ENCODE peak calls at places on chromosomes 13 and 19, in eight cellular contexts. V, M, U, W, J, K, Y and Z are unnamed samples. For H3K9me3, the result is how much of the 10 kb centered on the place peaks cover.

GRCh38 chr13:27481766-27482165 is 31.4 kb upstream of the MTIF3 start:
- DNase-seq in W (peak), V (no peak), M (peak), U (peak), J (peak), Y (no peak), K (no peak), Z (peak)

GRCh38 chr13:113629814-113630213 is 28.2 kb downstream of the ATP4B start:
- DNase-seq in U (no peak), J (no peak), K (no peak), V (no peak), W (no peak), Y (peak), M (no peak), Z (no peak)

GRCh38 chr19:35534803-35535480 is 1.7 kb downstream of the GAPDHS start:
- DNase-seq in U (no peak), K (no peak), V (no peak), M (no peak), W (no peak), J (no peak), Y (no peak), Z (no peak)

GRCh38 chr13:49319555-49320350 is 72.0 kb downstream of the CDADC1 start:
- DNase-seq in W (peak), V (no peak), Y (no peak), K (no peak), U (no peak), J (no peak), M (no peak), Z (no peak)

GRCh38 chr19:46413262-46414031 is at the start of gene CCDC8:
- DNase-seq in V (no peak), K (no peak), W (peak), J (no peak), U (no peak), Y (peak), M (peak), Z (peak)

GRCh38 chr13:102584423-102584822 is 12.4 kb upstream of the TPP2 start:
- DNase-seq in V (no peak), U (no peak), K (no peak), Y (no peak), W (no peak), J (no peak), M (no peak), Z (no peak)

GRCh38 chr13:84296386-84296785 is 414.1 kb upstream of the SLITRK1 start:
- DNase-seq in J (no peak), Y (no peak), K (no peak), M (no peak), U (no peak), V (no peak), W (no peak), Z (no peak)

GRCh38 chr19:1016647-1017114 is 4.2 kb downstream of the TMEM259 start:
- DNase-seq in K (no peak), U (no peak), W (peak), Y (no peak), M (no peak), V (no peak), J (no peak), Z (no peak)

GRCh38 chr19:42528354-42529247 is at the start of gene CEACAM1:
- DNase-seq in K (no peak), W (no peak), U (no peak), V (peak), Y (peak), J (peak), M (peak), Z (peak)

GRCh38 chr19:47569331-47569730 is 3.6 kb downstream of the ZNF541 start:
- DNase-seq in J (no peak), Y (no peak), W (no peak), M (no peak), K (no peak), V (no peak), U (no peak), Z (no peak)

GRCh38 chr13:35978607-35979316 is 152.4 kb downstream of the DCLK1 start:
- DNase-seq in K (no peak), Y (no peak), W (peak), U (peak), J (peak), M (peak), V (no peak), Z (no peak)

GRCh38 chr19:35958660-35959039 is 22.5 kb downstream of the LRFN3 start:
- DNase-seq in K (no peak), V (no peak), W (no peak), U (no peak), J (no peak), M (no peak), Y (no peak), Z (no peak)

GRCh38 chr19:15320118-15320517 is 12.2 kb downstream of the BRD4 start:
- DNase-seq in K (no peak), J (no peak), M (no peak), W (peak), Y (no peak), U (no peak), V (no peak), Z (no peak)

DNA sequence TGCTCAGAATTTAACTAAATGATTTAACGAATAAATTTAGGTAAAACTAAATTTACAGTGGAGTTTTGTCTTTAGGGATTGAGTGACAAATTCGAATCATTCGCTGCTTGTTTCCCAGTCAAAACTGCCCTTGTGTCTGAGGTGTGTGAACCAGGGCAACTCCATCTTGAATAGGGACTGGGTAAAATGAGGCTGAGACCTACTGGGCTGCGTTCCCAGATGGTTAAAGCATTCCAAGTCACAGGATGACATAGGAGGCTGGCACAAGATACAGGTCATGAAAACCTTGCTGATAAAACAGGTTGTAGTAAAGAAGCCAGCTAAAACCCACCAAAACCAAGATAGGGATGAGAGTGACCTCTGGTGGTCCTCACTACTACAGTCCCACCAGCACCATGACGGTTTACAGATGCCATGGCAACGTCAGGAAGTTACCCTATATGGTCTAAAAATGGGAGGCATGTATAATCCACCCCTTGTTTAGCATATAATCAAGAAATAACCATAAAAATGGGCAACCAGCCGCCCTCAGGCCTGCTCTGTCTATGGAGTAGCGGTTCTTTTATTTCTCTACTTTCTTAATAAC is 10.2 kb upstream of the ANKRD10 start:
- DNase-seq in V (no peak), W (no peak), K (no peak), M (no peak), J (no peak), U (peak), Y (no peak), Z (no peak)
- TF ChIP-seq CTCF in V (no peak), W (peak), K (peak), M (no peak), J (peak), U (peak), Y (peak), Z (no peak)

GRCh38 chr19:12112238-12112637 is 27.9 kb downstream of the ZNF20 start:
- DNase-seq in V (no peak), J (peak), K (no peak), U (no peak), Y (no peak), W (no peak), M (no peak), Z (no peak)
- H3K9me3 ChIP-seq in V (under half), J (under half), K (under half), U (under half), Y (under half), W (under half), M (under half), Z (under half)

GRCh38 chr19:16470541-16470910 is 1.2 kb downstream of the EPS15L1 start:
- DNase-seq in Y (no peak), W (no peak), V (no peak), M (no peak), U (no peak), J (no peak), K (no peak), Z (no peak)

GRCh38 chr19:16470911-16471811 is 609 bp downstream of the EPS15L1 start:
- DNase-seq in J (no peak), V (no peak), Y (peak), M (peak), U (no peak), K (no peak), W (peak), Z (no peak)

GRCh38 chr19:16465239-16465638 is 6.5 kb downstream of the EPS15L1 start:
- DNase-seq in Y (no peak), J (no peak), V (no peak), M (no peak), U (no peak), W (no peak), K (no peak), Z (no peak)

GRCh38 chr19:16463991-16464575 is 7.7 kb downstream of the EPS15L1 start:
- DNase-seq in W (no peak), V (no peak), U (no peak), J (peak), Y (no peak), K (no peak), M (no peak), Z (no peak)

DNA sequence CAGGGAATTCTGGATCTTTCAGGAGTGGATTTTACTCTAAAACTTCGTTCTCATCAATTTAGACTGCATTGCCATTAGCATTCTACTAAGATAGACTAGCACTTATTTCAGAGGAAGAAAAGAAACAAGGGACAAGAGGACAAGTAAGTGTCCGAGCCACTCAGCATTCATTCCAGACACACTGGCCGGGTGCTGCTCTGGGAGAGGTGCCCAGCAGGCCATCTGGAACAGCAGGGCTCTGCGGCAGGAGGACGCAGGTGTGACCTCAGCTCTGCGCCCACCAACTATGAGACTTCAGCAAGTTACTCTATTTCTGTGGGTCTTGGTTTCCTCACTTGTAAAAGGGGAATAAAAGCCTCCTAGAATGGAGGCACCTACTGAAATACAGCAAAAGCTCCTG is 4.2 kb downstream of the EPS15L1 start:
- DNase-seq in U (no peak), V (no peak), W (no peak), M (peak), J (no peak), Y (peak), K (no peak), Z (no peak)
- TF ChIP-seq CTCF in U (no peak), V (no peak), W (no peak), M (no peak), J (no peak), Y (no peak), K (no peak), Z (no peak)

GRCh38 chr19:20039203-20039723 is at the start of gene ZNF682:
- DNase-seq in W (peak), M (peak), J (peak), U (peak), V (peak), Y (peak), K (no peak), Z (peak)

GRCh38 chr19:20044663-20045062 is 5.4 kb upstream of the ZNF682 start:
- DNase-seq in K (no peak), J (no peak), W (no peak), Y (no peak), V (no peak), U (no peak), M (no peak), Z (no peak)
- H3K9me3 ChIP-seq in K (under half), J (under half), W (under half), Y (under half), V (under half), U (under half), M (under half), Z (under half)

DNA sequence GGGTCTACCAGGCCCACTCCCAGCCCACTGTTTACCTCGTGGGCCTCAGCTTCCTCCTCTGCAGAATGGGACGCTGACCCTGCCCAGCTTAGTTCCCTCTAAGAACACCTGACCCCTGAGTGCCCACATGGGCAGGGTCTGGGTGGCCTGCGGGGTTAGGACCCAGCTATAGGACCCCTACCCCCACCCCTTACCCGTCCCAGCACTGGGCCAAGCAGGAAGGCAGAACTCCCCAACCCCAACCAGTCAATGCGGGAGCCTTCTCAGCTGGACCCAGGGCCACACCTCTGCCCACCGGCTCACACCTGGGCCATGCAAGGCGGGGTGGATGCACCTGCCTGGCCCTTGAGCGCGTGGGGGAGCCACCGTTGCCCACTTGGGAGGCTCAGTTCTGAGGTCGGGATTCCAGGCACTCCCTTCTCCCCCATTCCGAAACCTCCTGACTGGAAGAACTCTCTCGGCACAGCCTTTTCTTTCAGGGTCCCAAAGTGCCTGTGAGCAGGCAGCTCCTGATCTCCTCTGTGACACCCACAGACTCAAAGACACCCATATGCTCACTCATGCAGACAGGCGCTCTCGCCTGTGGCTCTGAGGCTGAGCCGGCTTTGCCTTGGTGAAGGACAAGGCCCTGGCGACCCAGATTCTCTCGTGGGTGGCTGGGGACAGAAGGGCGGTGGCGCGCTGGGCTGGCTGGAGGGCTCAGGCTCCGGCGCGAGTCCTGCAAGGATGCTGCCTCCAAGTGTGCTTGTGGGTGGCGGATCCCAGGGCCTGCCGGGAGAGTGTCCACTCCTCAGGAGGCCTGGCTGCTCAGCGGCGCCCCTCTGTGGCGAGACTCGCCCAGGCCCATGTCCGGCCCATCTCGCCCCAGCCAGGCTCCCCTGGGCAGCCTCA is 27.9 kb upstream of the PARP4 start:
- DNase-seq in V (no peak), W (no peak), J (peak), U (peak), K (no peak), Y (no peak), M (no peak), Z (no peak)
- TF ChIP-seq CTCF in V (no peak), W (no peak), J (peak), U (peak), K (no peak), Y (peak), M (no peak), Z (no peak)

DNA sequence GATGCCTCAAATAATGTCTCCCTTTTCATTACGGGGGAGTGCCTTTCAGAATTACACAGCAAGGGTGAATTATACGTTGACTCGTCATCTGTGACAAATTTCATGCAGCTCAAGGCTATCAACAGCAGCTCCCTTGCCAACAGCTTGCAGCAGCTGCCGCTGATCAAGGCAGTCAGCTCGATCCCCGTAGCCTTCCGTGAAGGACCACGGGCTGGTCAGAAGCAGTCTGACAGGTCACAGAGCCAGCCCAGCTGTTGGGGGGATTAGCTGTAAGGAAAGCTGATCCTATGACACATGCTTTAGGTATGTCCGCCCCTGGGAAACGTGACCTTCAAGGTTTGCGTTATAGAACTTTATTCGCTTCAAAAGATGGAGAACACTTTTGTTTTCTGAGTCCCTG is 62.8 kb upstream of the USP29 start:
- DNase-seq in W (peak), U (peak), M (no peak), K (no peak), V (no peak), Y (peak), J (no peak), Z (no peak)
- H3K9me3 ChIP-seq in W (under half), U (under half), M (under half), K (under half), V (under half), Y (under half), J (under half), Z (under half)

GRCh38 chr19:17488593-17489391 is 18.5 kb downstream of the SLC27A1 start:
- DNase-seq in U (peak), Y (peak), V (peak), M (peak), J (peak), K (no peak), W (peak), Z (no peak)
- TF ChIP-seq CTCF in U (peak), Y (peak), V (no peak), M (peak), J (peak), K (peak), W (no peak), Z (no peak)

DNA sequence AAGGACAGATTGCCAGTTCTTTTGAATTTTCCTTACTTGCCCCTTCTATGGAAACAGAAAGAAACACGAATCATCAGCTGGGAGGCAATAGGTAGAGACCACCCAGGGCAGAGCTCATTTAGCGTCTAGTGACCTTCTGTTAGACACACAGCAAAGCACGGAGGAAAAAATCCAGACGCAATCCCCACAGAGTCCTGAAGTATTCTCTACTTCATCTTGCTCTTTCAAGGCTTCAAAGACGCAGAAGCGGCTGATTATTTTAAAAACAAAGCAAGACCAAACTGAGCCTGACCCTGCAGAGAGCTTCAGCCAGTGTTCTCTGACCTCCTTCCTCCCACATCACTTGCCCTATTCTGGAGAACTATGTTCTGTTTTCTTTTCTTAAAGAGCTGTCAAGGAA is 674.5 kb upstream of the SGCG start:
- DNase-seq in V (no peak), Y (no peak), M (no peak), W (peak), U (no peak), J (no peak), K (no peak), Z (no peak)
- H3K9me3 ChIP-seq in V (under half), Y (under half), M (under half), W (under half), U (under half), J (under half), K (under half), Z (under half)

DNA sequence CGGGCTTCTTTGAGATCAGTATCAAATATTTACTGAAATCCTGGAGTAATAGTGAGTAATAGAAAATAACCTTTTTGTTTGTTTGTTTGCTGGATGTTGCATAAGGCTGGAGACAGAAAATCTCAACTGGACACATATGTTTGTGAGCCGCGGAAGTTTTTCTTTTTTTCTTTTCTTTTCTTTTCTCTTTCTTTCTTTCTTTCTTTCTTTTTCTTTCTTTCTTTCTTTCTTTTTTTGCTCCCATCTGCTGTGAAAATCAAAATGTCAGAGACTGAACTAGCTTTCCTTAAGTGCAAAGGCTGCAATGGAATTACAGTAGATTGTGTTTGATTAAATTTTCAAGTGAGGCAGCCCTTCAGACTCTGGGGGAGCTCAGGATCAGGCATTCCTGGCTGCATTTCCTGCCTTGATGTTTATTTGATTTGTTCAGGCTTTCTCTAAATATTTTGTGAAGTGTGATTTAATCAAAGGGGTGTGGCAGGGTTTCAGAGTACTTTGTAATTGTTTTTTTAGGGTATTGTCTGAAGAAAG is 306 bp downstream of the FRY start:
- DNase-seq in Y (no peak), U (no peak), M (no peak), J (no peak), K (no peak), W (peak), V (no peak), Z (no peak)
- TF ChIP-seq CTCF in Y (no peak), U (no peak), M (no peak), J (no peak), K (no peak), W (no peak), V (no peak), Z (no peak)